ENCODE peak calls at places on chromosomes 2 and 18, in seven cellular contexts. X is heart left ventricle, N is sigmoid colon, D is NB4, A is IMR-90, F is endothelial cell of umbilical vein, V is stomach. W is an unnamed sample.

GRCh38 chr2:120442923-120443571 is 97.1 kb downstream of the INHBB start:
- DNase-seq in A (no peak), D (no peak), V (peak), X (no peak), N (peak), F (no peak), W (peak)

GRCh38 chr2:29573602-29574001 is 347.8 kb downstream of the ALK start:
- DNase-seq in A (no peak), N (no peak), V (no peak), D (no peak), F (no peak), X (no peak), W (no peak)

GRCh38 chr2:42141687-42142475 is 27.3 kb upstream of the EML4 start:
- DNase-seq in F (peak), V (peak), D (peak), N (peak), X (peak), A (peak), W (no peak)

GRCh38 chr2:10162586-10163497 is 40.3 kb downstream of the RRM2 start:
- DNase-seq in D (peak), F (peak), A (no peak), X (no peak), N (no peak), V (no peak), W (no peak)

GRCh38 chr18:3154214-3154613 is 65.6 kb downstream of the MYOM1 start:
- DNase-seq in F (no peak), A (no peak), N (no peak), X (no peak), D (no peak), V (no peak), W (no peak)

GRCh38 chr2:139514946-139515345 is 734.8 kb upstream of the NXPH2 start:
- DNase-seq in F (no peak), A (no peak), V (no peak), X (no peak), N (no peak), D (no peak), W (no peak)

GRCh38 chr2:150809083-150809482 is 321.6 kb upstream of the RND3 start:
- DNase-seq in A (no peak), V (no peak), D (no peak), F (no peak), N (no peak), X (no peak), W (no peak)

GRCh38 chr2:229780856-229781773 is 66.8 kb upstream of the DNER start:
- DNase-seq in N (no peak), A (peak), D (peak), X (no peak), V (no peak), F (peak), W (no peak)

GRCh38 chr2:197107291-197108269 is 181.1 kb upstream of the PGAP1 start:
- DNase-seq in V (no peak), X (peak), F (peak), A (peak), D (no peak), N (peak), W (no peak)

GRCh38 chr2:42978887-42979415 is 186.6 kb upstream of the HAAO start:
- DNase-seq in A (no peak), X (no peak), N (peak), D (no peak), F (no peak), V (no peak), W (no peak)

GRCh38 chr2:180707175-180707866 is 273.1 kb upstream of the UBE2E3 start:
- DNase-seq in D (no peak), A (no peak), V (no peak), F (no peak), X (no peak), N (no peak), W (no peak)

GRCh38 chr18:25434771-25435461 is 83.0 kb upstream of the ZNF521 start:
- DNase-seq in A (no peak), N (no peak), X (no peak), F (no peak), D (no peak), V (no peak), W (no peak)

GRCh38 chr2:45980161-45980852 is 316.9 kb upstream of the EPAS1 start:
- DNase-seq in D (no peak), F (no peak), N (peak), A (no peak), V (no peak), X (no peak), W (no peak)

GRCh38 chr2:20217041-20217970 is 7.6 kb downstream of the SDC1 start:
- DNase-seq in A (no peak), X (no peak), N (no peak), V (peak), F (no peak), D (peak), W (no peak)
- TF ChIP-seq POLR2A in A (no peak), X (no peak), N (no peak), V (no peak), F (no peak), D (no peak), W (no peak)

GRCh38 chr2:74002515-74003391 is 18.0 kb downstream of the TET3 start:
- DNase-seq in X (peak), A (peak), N (peak), V (peak), F (peak), D (peak), W (peak)
- TF ChIP-seq POLR2A in X (peak), A (peak), N (no peak), V (no peak), F (no peak), D (no peak), W (no peak)

GRCh38 chr2:208359632-208359986 is 47.0 kb upstream of the PTH2R start:
- DNase-seq in V (no peak), A (no peak), F (no peak), X (no peak), N (no peak), D (peak), W (no peak)
- TF ChIP-seq POLR2A in V (no peak), A (no peak), F (no peak), X (no peak), N (no peak), D (no peak), W (no peak)

DNA sequence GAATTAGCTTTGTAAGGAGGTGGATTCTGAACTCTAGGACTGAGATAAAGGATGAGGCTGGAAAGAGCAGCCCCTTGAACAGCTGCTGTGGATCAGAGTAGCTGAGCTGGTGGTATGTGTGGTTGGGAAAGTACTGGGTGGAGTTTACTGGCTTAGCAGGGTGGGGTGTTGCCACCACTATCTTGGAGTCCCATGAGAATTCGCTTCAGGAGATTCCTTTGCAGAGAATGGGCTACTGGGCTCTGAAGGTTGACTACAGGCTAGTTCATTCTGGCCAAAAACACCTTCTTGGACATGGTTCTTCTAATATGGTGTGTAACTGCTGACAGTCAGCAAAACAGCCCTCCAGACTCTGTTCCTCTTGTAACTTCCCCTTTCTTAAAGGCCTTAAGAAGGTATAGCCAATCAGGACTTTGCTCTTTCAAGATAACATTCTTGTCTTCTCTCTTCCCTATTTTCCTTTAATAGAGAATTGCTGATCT is 52.7 kb downstream of the TET3 start:
- DNase-seq in F (no peak), A (peak), V (no peak), X (no peak), D (peak), N (no peak), W (no peak)
- TF ChIP-seq POLR2A in F (no peak), A (no peak), V (no peak), X (no peak), D (no peak), N (no peak), W (no peak)

GRCh38 chr2:85728883-85729824 is 24.6 kb upstream of the ATOH8 start:
- DNase-seq in F (peak), X (peak), V (peak), D (peak), A (peak), N (peak), W (peak)
- TF ChIP-seq POLR2A in F (no peak), X (no peak), V (no peak), D (no peak), A (peak), N (no peak), W (no peak)

GRCh38 chr2:241638063-241638660 is 669 bp downstream of the ATG4B start:
- DNase-seq in X (no peak), F (peak), D (no peak), N (no peak), A (no peak), V (no peak), W (no peak)

GRCh38 chr2:241636983-241637232 is at the start of gene THAP4:
- DNase-seq in F (no peak), X (peak), A (no peak), N (peak), D (no peak), V (peak), W (peak)

GRCh38 chr2:241638940-241639339 is 1.4 kb downstream of the ATG4B start:
- DNase-seq in A (no peak), N (no peak), X (no peak), V (no peak), F (no peak), D (no peak), W (no peak)

GRCh38 chr2:241636182-241636982 is 576 bp downstream of the THAP4 start:
- DNase-seq in X (peak), A (peak), V (peak), D (peak), N (peak), F (peak), W (peak)

DNA sequence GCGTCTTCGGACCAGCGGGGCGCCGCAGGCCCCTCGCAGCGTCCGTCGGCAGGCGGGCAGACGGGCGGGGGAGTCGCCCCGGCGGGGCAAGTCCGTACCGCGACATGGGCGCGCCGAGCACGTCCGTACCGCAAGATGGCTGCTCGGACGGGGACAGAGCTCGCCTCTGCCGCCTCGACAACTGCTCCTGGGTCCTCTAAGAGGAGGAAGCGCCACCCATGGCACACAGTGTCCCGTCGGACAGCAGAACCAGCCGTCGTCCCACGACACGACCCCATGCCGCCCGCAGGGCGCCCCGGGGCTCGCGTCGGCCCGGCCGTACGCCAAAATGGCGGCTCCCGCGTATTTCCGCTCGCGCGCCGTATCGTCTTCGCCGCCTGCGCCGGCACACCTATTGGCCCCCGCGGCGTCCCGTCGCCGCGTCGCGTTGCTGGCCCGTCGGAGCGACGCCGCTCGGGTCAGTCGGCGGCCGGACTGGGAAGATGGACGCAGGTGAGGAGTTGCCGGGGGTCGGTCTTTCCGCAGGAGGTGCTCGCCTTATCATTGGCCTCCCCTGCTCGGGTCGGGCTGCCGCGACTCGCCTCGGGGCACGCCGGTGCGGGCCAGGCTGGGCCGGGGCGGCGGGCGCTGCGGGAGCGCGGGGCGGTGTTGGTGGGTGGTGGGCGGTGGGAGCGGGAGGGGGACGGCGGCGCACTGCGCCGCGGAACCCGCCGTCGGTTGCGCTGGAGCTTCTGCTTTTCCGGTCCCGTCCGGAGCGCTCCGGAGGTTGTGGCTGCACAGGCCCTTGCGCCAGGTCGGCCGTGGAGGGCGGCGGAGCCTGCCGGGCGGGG is at the start of gene ATG4B:
- DNase-seq in X (peak), N (peak), A (peak), V (peak), D (peak), F (peak), W (peak)
- TF ChIP-seq POLR2A in X (peak), N (peak), A (peak), V (no peak), D (peak), F (peak), W (peak)

GRCh38 chr2:102033028-102033749 is 41.4 kb downstream of the IL1R2 start:
- DNase-seq in X (peak), F (peak), D (peak), N (no peak), A (peak), V (peak), W (no peak)
- TF ChIP-seq POLR2A in X (no peak), F (no peak), D (peak), N (no peak), A (no peak), V (no peak), W (no peak)

GRCh38 chr18:7117390-7118355 is at the start of gene LAMA1:
- DNase-seq in X (no peak), V (no peak), D (no peak), N (no peak), A (peak), F (no peak), W (no peak)
- TF ChIP-seq POLR2A in X (no peak), V (no peak), D (no peak), N (no peak), A (no peak), F (no peak), W (no peak)